ENCODE peak calls at places on chromosome 17, in ten cellular contexts. I is CD8-positive, alpha-beta T cell; P is GM23248; Q is WTC11; L is stimulated activated CD4-positive, alpha-beta T cell treated with anti-CD3 and anti-CD28 coated beads, Interleukin-1b, Interleukin-23, amount 100 ng/mL, for 24 hours; H is sigmoid colon; N is RPMI8226; O is fibroblast of villous mesenchyme; R is iPS-NIHi11; Z is NCI-H748 treated with DMSO at 0.1 percent for 48 hours. X is an unnamed sample.

GRCh38 chr17:1977583-1978395 is 47.3 kb downstream of the RTN4RL1 start:
- DNase-seq in H (no peak), Z (peak; percentile 28), L (no peak), R (peak; percentile 88), Q (peak; percentile 78), I (no peak), P (no peak), N (no peak), O (no peak), X (no peak)

GRCh38 chr17:64205804-64206203 is 57.3 kb downstream of the TEX2 start:
- DNase-seq in N (no peak), I (no peak), Z (no peak), O (no peak), Q (no peak), H (no peak), L (no peak), P (no peak), R (no peak), X (no peak)

GRCh38 chr17:3773511-3773910 is 27.5 kb downstream of the ITGAE start:
- DNase-seq in Z (no peak), Q (no peak), O (peak; percentile 56), R (no peak), N (no peak), H (no peak), L (no peak), I (no peak), P (peak; percentile 73), X (peak; percentile 27)

GRCh38 chr17:62852195-62852594 is 44.1 kb upstream of the MARCHF10 start:
- DNase-seq in Q (no peak), Z (no peak), O (no peak), N (no peak), H (no peak), I (no peak), R (no peak), L (no peak), P (no peak), X (no peak)

GRCh38 chr17:60803059-60803458 is 125.4 kb downstream of the BCAS3 start:
- DNase-seq in L (no peak), N (no peak), I (no peak), H (no peak), O (no peak), Q (no peak), P (no peak), R (no peak), Z (no peak), X (no peak)

GRCh38 chr17:2034806-2035548 is 5.0 kb downstream of the DPH1 start:
- DNase-seq in P (peak; percentile 94), Z (no peak), Q (no peak), I (no peak), O (no peak), N (no peak), R (no peak), L (no peak), H (no peak), X (no peak)

GRCh38 chr17:66625321-66625767 is 209.6 kb upstream of the CACNG5 start:
- DNase-seq in Q (no peak), H (no peak), N (no peak), Z (peak; percentile 36), R (peak; percentile 35), O (peak; percentile 46), I (no peak), L (no peak), P (peak; percentile 44), X (peak; percentile 48)

GRCh38 chr17:4485676-4486646 is 12.7 kb upstream of the SPNS2 start:
- DNase-seq in L (peak; percentile 48), Q (no peak), P (no peak), I (peak; percentile 68), H (no peak), N (no peak), R (no peak), O (no peak), Z (no peak), X (no peak)

GRCh38 chr17:7856081-7856791 is 1.1 kb downstream of the NAA38 start:
- DNase-seq in Q (no peak), R (no peak), P (peak; percentile 66), N (peak; percentile 23), O (no peak), Z (peak; percentile 75), I (peak; percentile 43), H (peak; percentile 83), L (no peak), X (no peak)

GRCh38 chr17:14341866-14342265 is 41.0 kb downstream of the HS3ST3B1 start:
- DNase-seq in I (no peak), Z (no peak), P (peak; percentile 18), L (no peak), H (no peak), R (peak; percentile 22), Q (no peak), N (no peak), O (peak; percentile 17), X (no peak)

X was measured in RWPE1.